ENCODE peak calls at places on chromosomes 13 and 19, in five cellular contexts. Q is AG04450, J is breast epithelium, H is activated B cell treated with CpG ODN at 0.5 μM for 24 hours, M is suprapubic skin. F is an unnamed sample.

GRCh38 chr19:7888145-7888825 is at the start of gene LRRC8E:
- DNase-seq in M (peak; percentile 69), Q (no peak), H (no peak), J (peak; percentile 74), F (peak; percentile 69)

GRCh38 chr19:45999653-46000121 is 4.4 kb downstream of the CCDC61 start:
- DNase-seq in H (no peak), Q (no peak), J (no peak), M (no peak), F (no peak)

GRCh38 chr13:57739089-57739488 is 107.5 kb downstream of the PCDH17 start:
- DNase-seq in H (no peak), Q (no peak), J (no peak), M (no peak), F (no peak)

GRCh38 chr13:99214232-99214631 is 13.6 kb downstream of the UBAC2 start:
- DNase-seq in M (no peak), J (no peak), Q (no peak), H (no peak), F (no peak)

GRCh38 chr13:99307648-99308339 is 595 bp upstream of the GPR183 start:
- DNase-seq in J (no peak), M (no peak), Q (no peak), H (no peak), F (no peak)

GRCh38 chr13:94825507-94825906 is 113.2 kb upstream of the SOX21 start:
- DNase-seq in Q (no peak), M (peak; percentile 71), H (no peak), J (no peak), F (no peak)

GRCh38 chr13:51619614-51620013 is 35.4 kb downstream of the WDFY2 start:
- DNase-seq in J (no peak), Q (peak; percentile 34), M (no peak), H (no peak), F (no peak)

GRCh38 chr13:102333320-102334181 is 68.3 kb downstream of the FGF14 start:
- DNase-seq in Q (no peak), H (no peak), J (no peak), M (no peak), F (no peak)

GRCh38 chr19:2782357-2782935 is 627 bp downstream of the SGTA start:
- DNase-seq in H (peak; percentile 23), Q (no peak), J (no peak), M (no peak), F (no peak)

GRCh38 chr19:10045371-10045770 is 32.1 kb downstream of the RDH8 start:
- DNase-seq in J (no peak), H (no peak), Q (no peak), M (no peak), F (no peak)

GRCh38 chr13:35723820-35724219 is 247.3 kb upstream of the MAB21L1 start:
- DNase-seq in J (no peak), M (no peak), H (no peak), Q (no peak), F (no peak)

GRCh38 chr13:33126909-33127607 is 110.8 kb downstream of the KL start:
- DNase-seq in M (peak; percentile 66), J (no peak), Q (no peak), H (no peak), F (no peak)

GRCh38 chr13:44989941-44990340 is 603 bp downstream of the GPALPP1 start:
- DNase-seq in M (no peak), Q (no peak), H (no peak), J (no peak), F (no peak)

GRCh38 chr13:96379967-96380366 is 290.1 kb downstream of the HS6ST3 start:
- DNase-seq in M (no peak), H (no peak), J (no peak), Q (no peak), F (no peak)

GRCh38 chr19:54312436-54313362 is at the start of gene LILRA5:
- DNase-seq in H (no peak), J (peak; percentile 27), M (no peak), Q (no peak), F (no peak)

GRCh38 chr13:106112191-106112590 is 423.3 kb downstream of the EFNB2 start:
- DNase-seq in J (no peak), M (no peak), H (no peak), Q (no peak), F (no peak)

GRCh38 chr13:85896516-85897450 is 97.6 kb upstream of the SLITRK6 start:
- DNase-seq in J (no peak), H (no peak), Q (no peak), M (no peak), F (no peak)
- TF ChIP-seq CTCF in J (no peak), H (no peak), Q (peak; percentile 43), M (no peak), F (peak; percentile 43)

GRCh38 chr19:51111606-51112005 is 3.4 kb upstream of the CTU1 start:
- DNase-seq in J (no peak), M (no peak), H (no peak), Q (no peak), F (no peak)
- TF ChIP-seq CTCF in J (no peak), M (no peak), H (no peak), Q (peak; percentile 32), F (peak; percentile 54)

GRCh38 chr13:30676672-30677071 is 58.7 kb upstream of the ALOX5AP start:
- DNase-seq in M (no peak), Q (no peak), J (no peak), H (no peak), F (no peak)
- TF ChIP-seq CTCF in M (no peak), Q (peak; percentile 45), J (no peak), H (no peak), F (peak; percentile 25)

GRCh38 chr13:76980075-76980718 is 11.7 kb upstream of the CLN5 start:
- DNase-seq in J (peak; percentile 69), M (peak; percentile 81), H (peak; percentile 84), Q (peak; percentile 13), F (peak; percentile 87)
- TF ChIP-seq CTCF in J (peak; percentile 80), M (peak; percentile 69), H (peak; percentile 96), Q (peak; percentile 97), F (peak; percentile 98)

F was measured in progenitor cell of endocrine pancreas.